ENCODE peak calls at places on chromosomes 3 and 15, in seven cellular contexts. One of them, this sample, is unnamed.

GRCh38 chr3:130834476-130834875 is 59.4 kb upstream of the ATP2C1 start:
- DNase-seq in uterus: no peak
- DNase-seq in SJSA1: no peak
- DNase-seq in upper lobe of right lung: no peak
- DNase-seq in coronary artery: no peak
- DNase-seq in tibial nerve: no peak
- DNase-seq in naive thymus-derived CD4-positive, alpha-beta T cell: no peak
- DNase-seq in this sample: no peak

GRCh38 chr3:49723301-49723630 is 485 bp downstream of the GMPPB start:
- DNase-seq in uterus: peak; percentile 54
- DNase-seq in SJSA1: peak; percentile 50
- DNase-seq in upper lobe of right lung: peak; percentile 88
- DNase-seq in coronary artery: peak; percentile 81
- DNase-seq in tibial nerve: peak; percentile 23
- DNase-seq in naive thymus-derived CD4-positive, alpha-beta T cell: no peak
- DNase-seq in this sample: no peak

GRCh38 chr3:29072626-29073025 is 208.2 kb upstream of the RBMS3 start:
- DNase-seq in uterus: no peak
- DNase-seq in SJSA1: no peak
- DNase-seq in upper lobe of right lung: no peak
- DNase-seq in coronary artery: no peak
- DNase-seq in tibial nerve: no peak
- DNase-seq in naive thymus-derived CD4-positive, alpha-beta T cell: no peak
- DNase-seq in this sample: no peak

GRCh38 chr3:195069501-195070251 is 201.3 kb downstream of the XXYLT1 start:
- DNase-seq in uterus: no peak
- DNase-seq in SJSA1: no peak
- DNase-seq in upper lobe of right lung: peak; percentile 60
- DNase-seq in coronary artery: no peak
- DNase-seq in tibial nerve: no peak
- DNase-seq in naive thymus-derived CD4-positive, alpha-beta T cell: no peak
- DNase-seq in this sample: no peak

GRCh38 chr3:27560484-27561056 is 76.4 kb upstream of the SLC4A7 start:
- DNase-seq in uterus: no peak
- DNase-seq in SJSA1: no peak
- DNase-seq in upper lobe of right lung: no peak
- DNase-seq in coronary artery: no peak
- DNase-seq in tibial nerve: no peak
- DNase-seq in naive thymus-derived CD4-positive, alpha-beta T cell: no peak
- DNase-seq in this sample: no peak

GRCh38 chr15:29018406-29018805 is 132.6 kb downstream of the APBA2 start:
- DNase-seq in uterus: no peak
- DNase-seq in SJSA1: peak; percentile 27
- DNase-seq in upper lobe of right lung: no peak
- DNase-seq in coronary artery: peak; percentile 24
- DNase-seq in tibial nerve: no peak
- DNase-seq in naive thymus-derived CD4-positive, alpha-beta T cell: no peak
- DNase-seq in this sample: no peak

GRCh38 chr3:183178833-183179549 is 16.5 kb upstream of the LAMP3 start:
- DNase-seq in uterus: peak; percentile 35
- DNase-seq in SJSA1: peak; percentile 54
- DNase-seq in upper lobe of right lung: peak; percentile 92
- DNase-seq in coronary artery: no peak
- DNase-seq in tibial nerve: no peak
- DNase-seq in naive thymus-derived CD4-positive, alpha-beta T cell: no peak
- DNase-seq in this sample: peak; percentile 61

GRCh38 chr3:50202353-50203112 is 2.5 kb upstream of the SLC38A3 start:
- DNase-seq in uterus: no peak
- DNase-seq in SJSA1: no peak
- DNase-seq in upper lobe of right lung: no peak
- DNase-seq in coronary artery: no peak
- DNase-seq in tibial nerve: no peak
- DNase-seq in naive thymus-derived CD4-positive, alpha-beta T cell: no peak
- DNase-seq in this sample: no peak

GRCh38 chr15:25775317-25775912 is 87.7 kb downstream of the ATP10A start:
- DNase-seq in uterus: peak; percentile 53
- DNase-seq in SJSA1: peak; percentile 93
- DNase-seq in upper lobe of right lung: no peak
- DNase-seq in coronary artery: no peak
- DNase-seq in tibial nerve: no peak
- DNase-seq in naive thymus-derived CD4-positive, alpha-beta T cell: no peak
- DNase-seq in this sample: no peak

GRCh38 chr3:127052121-127052561 is 69.2 kb downstream of the PLXNA1 start:
- DNase-seq in uterus: peak; percentile 49
- DNase-seq in SJSA1: no peak
- DNase-seq in upper lobe of right lung: peak; percentile 81
- DNase-seq in coronary artery: no peak
- DNase-seq in tibial nerve: peak; percentile 62
- DNase-seq in naive thymus-derived CD4-positive, alpha-beta T cell: no peak
- DNase-seq in this sample: no peak

GRCh38 chr15:75309711-75310110 is 26.2 kb upstream of the COMMD4 start:
- DNase-seq in uterus: no peak
- DNase-seq in SJSA1: no peak
- DNase-seq in upper lobe of right lung: no peak
- DNase-seq in coronary artery: no peak
- DNase-seq in tibial nerve: no peak
- DNase-seq in naive thymus-derived CD4-positive, alpha-beta T cell: no peak
- DNase-seq in this sample: no peak

GRCh38 chr3:169554606-169555005 is 108.9 kb downstream of the MECOM start:
- DNase-seq in uterus: no peak
- DNase-seq in SJSA1: no peak
- DNase-seq in upper lobe of right lung: no peak
- DNase-seq in coronary artery: no peak
- DNase-seq in tibial nerve: no peak
- DNase-seq in naive thymus-derived CD4-positive, alpha-beta T cell: no peak
- DNase-seq in this sample: no peak

GRCh38 chr3:184691397-184692131 is 20.3 kb downstream of the MAGEF1 start:
- DNase-seq in uterus: peak; percentile 63
- DNase-seq in SJSA1: no peak
- DNase-seq in upper lobe of right lung: no peak
- DNase-seq in coronary artery: no peak
- DNase-seq in tibial nerve: no peak
- DNase-seq in naive thymus-derived CD4-positive, alpha-beta T cell: no peak
- DNase-seq in this sample: no peak

GRCh38 chr15:73959012-73959581 is 32.8 kb downstream of the LOXL1 start:
- DNase-seq in uterus: no peak
- DNase-seq in SJSA1: no peak
- DNase-seq in upper lobe of right lung: no peak
- DNase-seq in coronary artery: peak; percentile 45
- DNase-seq in tibial nerve: no peak
- DNase-seq in naive thymus-derived CD4-positive, alpha-beta T cell: no peak
- DNase-seq in this sample: no peak

GRCh38 chr3:107660316-107660976 is 137.7 kb downstream of the BBX start:
- DNase-seq in uterus: no peak
- DNase-seq in SJSA1: no peak
- DNase-seq in upper lobe of right lung: no peak
- DNase-seq in coronary artery: no peak
- DNase-seq in tibial nerve: no peak
- DNase-seq in naive thymus-derived CD4-positive, alpha-beta T cell: no peak
- DNase-seq in this sample: no peak

GRCh38 chr3:70108072-70108471 is 108.5 kb downstream of the SAMMSON start:
- DNase-seq in uterus: no peak
- DNase-seq in SJSA1: no peak
- DNase-seq in upper lobe of right lung: no peak
- DNase-seq in coronary artery: no peak
- DNase-seq in tibial nerve: no peak
- DNase-seq in naive thymus-derived CD4-positive, alpha-beta T cell: no peak
- DNase-seq in this sample: no peak

GRCh38 chr15:58551764-58552504 is 120.1 kb downstream of the LIPC start:
- DNase-seq in uterus: no peak
- DNase-seq in SJSA1: no peak
- DNase-seq in upper lobe of right lung: no peak
- DNase-seq in coronary artery: no peak
- DNase-seq in tibial nerve: no peak
- DNase-seq in naive thymus-derived CD4-positive, alpha-beta T cell: no peak
- DNase-seq in this sample: peak; percentile 31

GRCh38 chr15:74222705-74223104 is 13.4 kb upstream of the CCDC33 start:
- DNase-seq in uterus: no peak
- DNase-seq in SJSA1: no peak
- DNase-seq in upper lobe of right lung: no peak
- DNase-seq in coronary artery: no peak
- DNase-seq in tibial nerve: no peak
- DNase-seq in naive thymus-derived CD4-positive, alpha-beta T cell: no peak
- DNase-seq in this sample: no peak

GRCh38 chr3:194675081-194675640 is 3.2 kb upstream of the LSG1 start:
- DNase-seq in uterus: no peak
- DNase-seq in SJSA1: no peak
- DNase-seq in upper lobe of right lung: no peak
- DNase-seq in coronary artery: peak; percentile 70
- DNase-seq in tibial nerve: no peak
- DNase-seq in naive thymus-derived CD4-positive, alpha-beta T cell: no peak
- DNase-seq in this sample: peak; percentile 55

GRCh38 chr3:158382479-158382878 is 188.5 kb upstream of the MLF1 start:
- DNase-seq in uterus: no peak
- DNase-seq in SJSA1: no peak
- DNase-seq in upper lobe of right lung: no peak
- DNase-seq in coronary artery: no peak
- DNase-seq in tibial nerve: no peak
- DNase-seq in naive thymus-derived CD4-positive, alpha-beta T cell: no peak
- DNase-seq in this sample: no peak

GRCh38 chr15:88031461-88031860 is 225.1 kb downstream of the NTRK3 start:
- DNase-seq in uterus: no peak
- DNase-seq in SJSA1: no peak
- DNase-seq in upper lobe of right lung: no peak
- DNase-seq in coronary artery: no peak
- DNase-seq in tibial nerve: no peak
- DNase-seq in naive thymus-derived CD4-positive, alpha-beta T cell: no peak
- DNase-seq in this sample: no peak

GRCh38 chr3:128634075-128634611 is 16.5 kb downstream of the RPN1 start:
- DNase-seq in uterus: no peak
- DNase-seq in SJSA1: no peak
- DNase-seq in upper lobe of right lung: no peak
- DNase-seq in coronary artery: no peak
- DNase-seq in tibial nerve: no peak
- DNase-seq in naive thymus-derived CD4-positive, alpha-beta T cell: no peak
- DNase-seq in this sample: no peak

GRCh38 chr15:62584301-62585235 is 419.5 kb upstream of the C2CD4B start:
- DNase-seq in uterus: no peak
- DNase-seq in SJSA1: no peak
- DNase-seq in upper lobe of right lung: no peak
- DNase-seq in coronary artery: no peak
- DNase-seq in tibial nerve: no peak
- DNase-seq in naive thymus-derived CD4-positive, alpha-beta T cell: no peak
- DNase-seq in this sample: no peak

GRCh38 chr3:156563900-156564682 is 9.2 kb upstream of the SSR3 start:
- DNase-seq in uterus: no peak
- DNase-seq in SJSA1: no peak
- DNase-seq in upper lobe of right lung: no peak
- DNase-seq in coronary artery: no peak
- DNase-seq in tibial nerve: no peak
- DNase-seq in naive thymus-derived CD4-positive, alpha-beta T cell: no peak
- DNase-seq in this sample: no peak
- H3K27ac ChIP-seq in uterus: no peak overlapping the region
- H3K27ac ChIP-seq in SJSA1: no peak overlapping the region
- H3K27ac ChIP-seq in upper lobe of right lung: no peak overlapping the region
- H3K27ac ChIP-seq in coronary artery: no peak overlapping the region
- H3K27ac ChIP-seq in tibial nerve: no peak overlapping the region
- H3K27ac ChIP-seq in naive thymus-derived CD4-positive, alpha-beta T cell: no peak overlapping the region
- H3K27ac ChIP-seq in this sample: no peak overlapping the region

DNA sequence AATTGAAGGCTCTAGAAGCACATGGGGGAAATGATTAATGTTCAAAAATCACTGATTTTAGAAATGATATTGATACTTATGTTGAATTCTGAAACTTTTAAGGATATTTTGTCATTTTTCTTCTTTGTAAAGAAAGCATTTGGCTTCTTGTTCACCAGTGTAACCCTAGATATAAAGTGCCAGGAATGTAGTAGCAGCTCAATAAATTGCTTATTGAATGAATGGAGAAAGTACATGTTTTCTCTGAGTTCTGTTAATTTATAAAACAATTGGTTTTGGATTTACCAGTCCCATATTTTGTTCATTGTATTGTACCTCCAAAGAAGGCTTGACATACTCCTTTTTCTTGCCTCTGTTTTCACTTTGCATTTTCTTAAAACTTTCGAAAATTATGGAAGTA is 2.4 kb downstream of the PLCL2 start:
- DNase-seq in uterus: no peak
- DNase-seq in SJSA1: no peak
- DNase-seq in upper lobe of right lung: no peak
- DNase-seq in coronary artery: no peak
- DNase-seq in tibial nerve: no peak
- DNase-seq in naive thymus-derived CD4-positive, alpha-beta T cell: no peak
- DNase-seq in this sample: no peak
- H3K27ac ChIP-seq in uterus: no peak overlapping the region
- H3K27ac ChIP-seq in SJSA1: no peak overlapping the region
- H3K27ac ChIP-seq in upper lobe of right lung: no peak overlapping the region
- H3K27ac ChIP-seq in coronary artery: no peak overlapping the region
- H3K27ac ChIP-seq in tibial nerve: peak overlapping the region; percentile 8
- H3K27ac ChIP-seq in naive thymus-derived CD4-positive, alpha-beta T cell: peak overlapping the region; percentile 78
- H3K27ac ChIP-seq in this sample: no peak overlapping the region

DNA sequence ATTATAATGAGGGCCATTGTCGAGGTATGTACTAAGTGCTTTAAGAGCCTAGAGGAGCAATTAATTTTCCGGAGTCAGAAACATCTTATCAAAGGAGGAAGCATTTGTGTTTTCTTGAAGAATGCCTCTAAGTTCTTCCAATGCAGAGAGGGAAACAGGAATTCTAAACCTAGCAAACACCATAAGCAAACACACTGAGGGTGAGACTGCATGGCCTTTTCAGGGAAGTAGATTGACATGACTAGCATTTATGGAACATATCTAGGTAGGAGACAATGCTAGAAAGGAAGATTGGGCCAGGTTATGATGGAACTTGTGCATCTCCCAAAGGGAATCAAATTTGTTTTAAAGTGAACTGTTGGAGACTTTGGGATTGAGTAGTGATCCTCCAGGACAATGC is 7.2 kb upstream of the PLCL2 start:
- DNase-seq in uterus: no peak
- DNase-seq in SJSA1: no peak
- DNase-seq in upper lobe of right lung: no peak
- DNase-seq in coronary artery: no peak
- DNase-seq in tibial nerve: no peak
- DNase-seq in naive thymus-derived CD4-positive, alpha-beta T cell: no peak
- DNase-seq in this sample: no peak
- H3K27ac ChIP-seq in uterus: no peak overlapping the region
- H3K27ac ChIP-seq in SJSA1: no peak overlapping the region
- H3K27ac ChIP-seq in upper lobe of right lung: no peak overlapping the region
- H3K27ac ChIP-seq in coronary artery: no peak overlapping the region
- H3K27ac ChIP-seq in tibial nerve: no peak overlapping the region
- H3K27ac ChIP-seq in naive thymus-derived CD4-positive, alpha-beta T cell: no peak overlapping the region
- H3K27ac ChIP-seq in this sample: no peak overlapping the region

GRCh38 chr15:41285285-41285684 is 47.1 kb downstream of the OIP5 start:
- DNase-seq in uterus: no peak
- DNase-seq in SJSA1: no peak
- DNase-seq in upper lobe of right lung: no peak
- DNase-seq in coronary artery: no peak
- DNase-seq in tibial nerve: no peak
- DNase-seq in naive thymus-derived CD4-positive, alpha-beta T cell: no peak
- DNase-seq in this sample: no peak
- H3K27ac ChIP-seq in uterus: peak overlapping the region; percentile 88
- H3K27ac ChIP-seq in SJSA1: no peak overlapping the region
- H3K27ac ChIP-seq in upper lobe of right lung: no peak overlapping the region
- H3K27ac ChIP-seq in coronary artery: peak overlapping the region; percentile 92
- H3K27ac ChIP-seq in tibial nerve: peak overlapping the region; percentile 97
- H3K27ac ChIP-seq in naive thymus-derived CD4-positive, alpha-beta T cell: peak overlapping the region; percentile 91
- H3K27ac ChIP-seq in this sample: no peak overlapping the region

This sample was measured in caudate nucleus.